ENCODE peak calls at places on chromosome 17, in ten cellular contexts. B is activated T-cell treated with anti-CD3 and anti-CD28 coated beads for 1 hour; Z is CD8-positive, alpha-beta memory T cell; J is activated naive CD4-positive, alpha-beta T cell treated with Interleukin-2 at 50 U/mL for 16 hours; L is IMR-90; R is HAP-1; I is head of caudate nucleus; X is body of pancreas; V is GM13977; T is activated gamma-delta T cell treated with Interleukin-2 at 50 U/mL for 16 hours. A is an unnamed sample.

GRCh38 chr17:27621557-27621956 is 9.4 kb upstream of the LGALS9 start:
- DNase-seq in B (no peak), Z (no peak), J (no peak), L (no peak), R (no peak), I (no peak), X (no peak), V (no peak), T (no peak), A (no peak)

GRCh38 chr17:6465206-6466003 is 21.1 kb downstream of the PIMREG start:
- DNase-seq in B (no peak), Z (no peak), J (no peak), L (no peak), R (no peak), I (no peak), X (no peak), V (no peak), T (no peak), A (no peak)

GRCh38 chr17:74864866-74865395 is 5.2 kb upstream of the GRIN2C start:
- DNase-seq in B (peak; percentile 63), Z (peak; percentile 63), J (peak; percentile 81), L (peak; percentile 57), R (peak; percentile 83), I (peak; percentile 91), X (peak; percentile 82), V (peak; percentile 89), T (peak; percentile 69), A (peak; percentile 78)

GRCh38 chr17:8887834-8888703 is 20.6 kb upstream of the PIK3R6 start:
- DNase-seq in B (no peak), Z (no peak), J (no peak), L (no peak), R (peak; percentile 17), I (no peak), X (no peak), V (no peak), T (no peak), A (no peak)

GRCh38 chr17:56108811-56109284 is 44.4 kb upstream of the ANKFN1 start:
- DNase-seq in B (no peak), Z (no peak), J (no peak), L (no peak), R (no peak), I (no peak), X (no peak), V (no peak), T (no peak), A (no peak)

GRCh38 chr17:37239690-37240344 is 136.0 kb upstream of the C17orf78 start:
- DNase-seq in B (no peak), Z (no peak), J (no peak), L (peak; percentile 72), R (no peak), I (no peak), X (no peak), V (peak; percentile 26), T (no peak), A (no peak)

GRCh38 chr17:14904406-14904805 is 360.7 kb downstream of the PMP22 start:
- DNase-seq in B (no peak), Z (no peak), J (no peak), L (peak; percentile 54), R (no peak), I (no peak), X (no peak), V (no peak), T (no peak), A (no peak)

GRCh38 chr17:7651097-7651958 is 602 bp downstream of the ATP1B2 start:
- DNase-seq in B (no peak), Z (no peak), J (no peak), L (no peak), R (peak; percentile 32), I (no peak), X (peak; percentile 18), V (no peak), T (no peak), A (no peak)

GRCh38 chr17:73091770-73092517 is 544 bp downstream of the SLC39A11 start:
- DNase-seq in B (no peak), Z (peak; percentile 2), J (no peak), L (peak; percentile 36), R (peak; percentile 64), I (no peak), X (peak; percentile 69), V (no peak), T (no peak), A (no peak)

GRCh38 chr17:16515933-16516332 is 23.9 kb upstream of the LRRC75A start:
- DNase-seq in B (no peak), Z (no peak), J (no peak), L (no peak), R (no peak), I (no peak), X (no peak), V (no peak), T (no peak), A (no peak)

GRCh38 chr17:75487351-75488070 is 27.8 kb downstream of the CASKIN2 start:
- DNase-seq in B (peak; percentile 24), Z (peak; percentile 68), J (peak; percentile 26), L (no peak), R (no peak), I (no peak), X (no peak), V (peak; percentile 79), T (peak; percentile 63), A (no peak)

GRCh38 chr17:8014558-8014850 is 12.1 kb downstream of the GUCY2D start:
- DNase-seq in B (no peak), Z (no peak), J (no peak), L (no peak), R (no peak), I (no peak), X (no peak), V (no peak), T (no peak), A (no peak)

GRCh38 chr17:16085066-16085699 is 85.6 kb downstream of the TTC19 start:
- DNase-seq in B (no peak), Z (no peak), J (no peak), L (peak; percentile 89), R (no peak), I (no peak), X (no peak), V (no peak), T (no peak), A (no peak)

GRCh38 chr17:47618416-47618815 is 31.3 kb upstream of the KPNB1 start:
- DNase-seq in B (no peak), Z (no peak), J (no peak), L (peak; percentile 20), R (no peak), I (no peak), X (no peak), V (no peak), T (no peak), A (no peak)

GRCh38 chr17:81458628-81459027 is 54.0 kb downstream of the ACTG1 start:
- DNase-seq in B (no peak), Z (no peak), J (no peak), L (no peak), R (no peak), I (no peak), X (no peak), V (no peak), T (no peak), A (no peak)

GRCh38 chr17:45043268-45043681 is 8.2 kb downstream of the DCAKD start:
- DNase-seq in B (no peak), Z (no peak), J (no peak), L (no peak), R (no peak), I (no peak), X (no peak), V (no peak), T (no peak), A (no peak)

GRCh38 chr17:70622382-70623260 is 453.3 kb downstream of the KCNJ2 start:
- DNase-seq in B (no peak), Z (no peak), J (no peak), L (peak; percentile 18), R (peak; percentile 36), I (peak; percentile 83), X (peak; percentile 53), V (peak; percentile 50), T (no peak), A (no peak)

GRCh38 chr17:48608921-48609505 is 1.8 kb downstream of the HOXB7 start:
- DNase-seq in B (no peak), Z (no peak), J (no peak), L (no peak), R (no peak), I (no peak), X (no peak), V (no peak), T (no peak), A (no peak)

GRCh38 chr17:63927464-63928171 is 4.5 kb downstream of the CD79B start:
- DNase-seq in B (no peak), Z (no peak), J (no peak), L (no peak), R (no peak), I (no peak), X (no peak), V (peak; percentile 23), T (no peak), A (no peak)

GRCh38 chr17:82414548-82415281 is 3.4 kb upstream of the HEXD start:
- DNase-seq in B (peak; percentile 65), Z (peak; percentile 64), J (peak; percentile 78), L (peak; percentile 50), R (peak; percentile 84), I (peak; percentile 76), X (peak; percentile 82), V (peak; percentile 81), T (peak; percentile 70), A (peak; percentile 46)

GRCh38 chr17:30477758-30478115 is 529 bp downstream of the GOSR1 start:
- DNase-seq in B (no peak), Z (peak; percentile 40), J (no peak), L (peak; percentile 19), R (no peak), I (no peak), X (no peak), V (peak; percentile 46), T (no peak), A (no peak)

GRCh38 chr17:72270530-72270929 is 149.7 kb downstream of the SOX9 start:
- DNase-seq in B (no peak), Z (no peak), J (no peak), L (peak; percentile 3), R (no peak), I (no peak), X (peak; percentile 20), V (no peak), T (no peak), A (no peak)

A was measured in omental fat pad.